ENCODE peak calls at places on chromosomes 16 and 17, in seven cellular contexts. One of them, this sample, is unnamed.

GRCh38 chr17:16435951-16436886 is 20.8 kb downstream of the TRPV2 start:
- DNase-seq in adrenal gland: no peak
- DNase-seq in foreskin fibroblast: no peak
- DNase-seq in psoas muscle: no peak
- DNase-seq in stomach: no peak
- DNase-seq in HFF-Myc: no peak
- DNase-seq in HCT116: no peak
- DNase-seq in this sample: no peak

GRCh38 chr17:31657876-31658275 is 201.2 kb downstream of the COPRS start:
- DNase-seq in adrenal gland: no peak
- DNase-seq in foreskin fibroblast: no peak
- DNase-seq in psoas muscle: no peak
- DNase-seq in stomach: no peak
- DNase-seq in HFF-Myc: no peak
- DNase-seq in HCT116: no peak
- DNase-seq in this sample: no peak

GRCh38 chr16:67663151-67663876 is 2.6 kb downstream of the PARD6A start:
- DNase-seq in adrenal gland: no peak
- DNase-seq in foreskin fibroblast: no peak
- DNase-seq in psoas muscle: peak
- DNase-seq in stomach: no peak
- DNase-seq in HFF-Myc: no peak
- DNase-seq in HCT116: peak
- DNase-seq in this sample: no peak

GRCh38 chr17:9957244-9957643 is 52.2 kb upstream of the RCVRN start:
- DNase-seq in adrenal gland: no peak
- DNase-seq in foreskin fibroblast: no peak
- DNase-seq in psoas muscle: no peak
- DNase-seq in stomach: no peak
- DNase-seq in HFF-Myc: no peak
- DNase-seq in HCT116: no peak
- DNase-seq in this sample: no peak

GRCh38 chr16:56610017-56610608 is 1.7 kb downstream of the MT2A start:
- DNase-seq in adrenal gland: peak
- DNase-seq in foreskin fibroblast: peak
- DNase-seq in psoas muscle: peak
- DNase-seq in stomach: peak
- DNase-seq in HFF-Myc: no peak
- DNase-seq in HCT116: peak
- DNase-seq in this sample: no peak

GRCh38 chr17:16417896-16418683 is 2.7 kb downstream of the TRPV2 start:
- DNase-seq in adrenal gland: no peak
- DNase-seq in foreskin fibroblast: no peak
- DNase-seq in psoas muscle: peak
- DNase-seq in stomach: no peak
- DNase-seq in HFF-Myc: no peak
- DNase-seq in HCT116: no peak
- DNase-seq in this sample: no peak

GRCh38 chr17:66255112-66255511 is 25.9 kb upstream of the APOH start:
- DNase-seq in adrenal gland: peak
- DNase-seq in foreskin fibroblast: peak
- DNase-seq in psoas muscle: no peak
- DNase-seq in stomach: no peak
- DNase-seq in HFF-Myc: no peak
- DNase-seq in HCT116: peak
- DNase-seq in this sample: peak

GRCh38 chr16:15672514-15673167 is 22.6 kb downstream of the NDE1 start:
- DNase-seq in adrenal gland: peak
- DNase-seq in foreskin fibroblast: peak
- DNase-seq in psoas muscle: peak
- DNase-seq in stomach: peak
- DNase-seq in HFF-Myc: peak
- DNase-seq in HCT116: no peak
- DNase-seq in this sample: peak

GRCh38 chr17:42518755-42519545 is 17.1 kb upstream of the NAGLU start:
- DNase-seq in adrenal gland: peak
- DNase-seq in foreskin fibroblast: no peak
- DNase-seq in psoas muscle: no peak
- DNase-seq in stomach: peak
- DNase-seq in HFF-Myc: no peak
- DNase-seq in HCT116: no peak
- DNase-seq in this sample: no peak

GRCh38 chr16:23229714-23230113 is 47.2 kb downstream of the SCNN1G start:
- DNase-seq in adrenal gland: no peak
- DNase-seq in foreskin fibroblast: no peak
- DNase-seq in psoas muscle: no peak
- DNase-seq in stomach: no peak
- DNase-seq in HFF-Myc: no peak
- DNase-seq in HCT116: no peak
- DNase-seq in this sample: no peak

GRCh38 chr16:30358577-30358936 is 3.4 kb upstream of the CD2BP2 start:
- DNase-seq in adrenal gland: no peak
- DNase-seq in foreskin fibroblast: no peak
- DNase-seq in psoas muscle: no peak
- DNase-seq in stomach: no peak
- DNase-seq in HFF-Myc: no peak
- DNase-seq in HCT116: no peak
- DNase-seq in this sample: no peak

GRCh38 chr17:11996722-11997146 is 541 bp downstream of the ZNF18 start:
- DNase-seq in adrenal gland: peak
- DNase-seq in foreskin fibroblast: peak
- DNase-seq in psoas muscle: no peak
- DNase-seq in stomach: peak
- DNase-seq in HFF-Myc: peak
- DNase-seq in HCT116: peak
- DNase-seq in this sample: peak

GRCh38 chr16:31344712-31345111 is 10.3 kb upstream of the ITGAX start:
- DNase-seq in adrenal gland: no peak
- DNase-seq in foreskin fibroblast: no peak
- DNase-seq in psoas muscle: no peak
- DNase-seq in stomach: no peak
- DNase-seq in HFF-Myc: no peak
- DNase-seq in HCT116: no peak
- DNase-seq in this sample: no peak

GRCh38 chr17:52159159-52159809 is 770 bp upstream of the CA10 start:
- DNase-seq in adrenal gland: no peak
- DNase-seq in foreskin fibroblast: no peak
- DNase-seq in psoas muscle: peak
- DNase-seq in stomach: no peak
- DNase-seq in HFF-Myc: no peak
- DNase-seq in HCT116: no peak
- DNase-seq in this sample: no peak

GRCh38 chr17:37742114-37742761 is 2.6 kb downstream of the HNF1B start:
- DNase-seq in adrenal gland: no peak
- DNase-seq in foreskin fibroblast: no peak
- DNase-seq in psoas muscle: no peak
- DNase-seq in stomach: peak
- DNase-seq in HFF-Myc: no peak
- DNase-seq in HCT116: no peak
- DNase-seq in this sample: no peak

GRCh38 chr17:31724619-31725018 is 134.4 kb downstream of the COPRS start:
- DNase-seq in adrenal gland: no peak
- DNase-seq in foreskin fibroblast: no peak
- DNase-seq in psoas muscle: no peak
- DNase-seq in stomach: no peak
- DNase-seq in HFF-Myc: no peak
- DNase-seq in HCT116: no peak
- DNase-seq in this sample: no peak

GRCh38 chr16:74556375-74556922 is 50.5 kb downstream of the GLG1 start:
- DNase-seq in adrenal gland: no peak
- DNase-seq in foreskin fibroblast: no peak
- DNase-seq in psoas muscle: no peak
- DNase-seq in stomach: no peak
- DNase-seq in HFF-Myc: no peak
- DNase-seq in HCT116: peak
- DNase-seq in this sample: no peak

GRCh38 chr16:66271074-66272060 is 95.1 kb upstream of the CDH5 start:
- DNase-seq in adrenal gland: no peak
- DNase-seq in foreskin fibroblast: no peak
- DNase-seq in psoas muscle: no peak
- DNase-seq in stomach: no peak
- DNase-seq in HFF-Myc: no peak
- DNase-seq in HCT116: no peak
- DNase-seq in this sample: no peak

GRCh38 chr16:69443809-69444611 is 19.6 kb downstream of the CYB5B start:
- DNase-seq in adrenal gland: peak
- DNase-seq in foreskin fibroblast: peak
- DNase-seq in psoas muscle: peak
- DNase-seq in stomach: no peak
- DNase-seq in HFF-Myc: no peak
- DNase-seq in HCT116: no peak
- DNase-seq in this sample: no peak

GRCh38 chr17:73445466-73445865 is 133.7 kb upstream of the CDC42EP4 start:
- DNase-seq in adrenal gland: no peak
- DNase-seq in foreskin fibroblast: no peak
- DNase-seq in psoas muscle: no peak
- DNase-seq in stomach: no peak
- DNase-seq in HFF-Myc: no peak
- DNase-seq in HCT116: no peak
- DNase-seq in this sample: no peak
- TF ChIP-seq CTCF in adrenal gland: no peak
- TF ChIP-seq CTCF in foreskin fibroblast: no peak
- TF ChIP-seq CTCF in psoas muscle: no peak
- TF ChIP-seq CTCF in stomach: no peak
- TF ChIP-seq CTCF in HFF-Myc: no peak
- TF ChIP-seq CTCF in HCT116: no peak
- TF ChIP-seq CTCF in this sample: no peak

GRCh38 chr17:28551421-28552186 is 820 bp downstream of the UNC119 start:
- DNase-seq in adrenal gland: no peak
- DNase-seq in foreskin fibroblast: peak
- DNase-seq in psoas muscle: no peak
- DNase-seq in stomach: no peak
- DNase-seq in HFF-Myc: no peak
- DNase-seq in HCT116: no peak
- DNase-seq in this sample: no peak

GRCh38 chr17:28552201-28552999 is at the start of gene UNC119:
- DNase-seq in adrenal gland: peak
- DNase-seq in foreskin fibroblast: peak
- DNase-seq in psoas muscle: peak
- DNase-seq in stomach: peak
- DNase-seq in HFF-Myc: no peak
- DNase-seq in HCT116: no peak
- DNase-seq in this sample: no peak

GRCh38 chr17:28555022-28555421 is 2.6 kb upstream of the UNC119 start:
- DNase-seq in adrenal gland: no peak
- DNase-seq in foreskin fibroblast: no peak
- DNase-seq in psoas muscle: no peak
- DNase-seq in stomach: no peak
- DNase-seq in HFF-Myc: no peak
- DNase-seq in HCT116: no peak
- DNase-seq in this sample: no peak

GRCh38 chr17:28554565-28554964 is 2.1 kb upstream of the UNC119 start:
- DNase-seq in adrenal gland: no peak
- DNase-seq in foreskin fibroblast: no peak
- DNase-seq in psoas muscle: no peak
- DNase-seq in stomach: no peak
- DNase-seq in HFF-Myc: no peak
- DNase-seq in HCT116: no peak
- DNase-seq in this sample: no peak

GRCh38 chr17:28553000-28553505 is 629 bp upstream of the UNC119 start:
- DNase-seq in adrenal gland: no peak
- DNase-seq in foreskin fibroblast: no peak
- DNase-seq in psoas muscle: no peak
- DNase-seq in stomach: no peak
- DNase-seq in HFF-Myc: no peak
- DNase-seq in HCT116: no peak
- DNase-seq in this sample: no peak
- H3K4me3 ChIP-seq in adrenal gland: no peak
- H3K4me3 ChIP-seq in foreskin fibroblast: peak
- H3K4me3 ChIP-seq in psoas muscle: peak
- H3K4me3 ChIP-seq in stomach: peak
- H3K4me3 ChIP-seq in HFF-Myc: no peak
- H3K4me3 ChIP-seq in HCT116: no peak
- H3K4me3 ChIP-seq in this sample: no peak

GRCh38 chr16:48865511-48865910 is 255.5 kb upstream of the N4BP1 start:
- DNase-seq in adrenal gland: no peak
- DNase-seq in foreskin fibroblast: no peak
- DNase-seq in psoas muscle: no peak
- DNase-seq in stomach: no peak
- DNase-seq in HFF-Myc: no peak
- DNase-seq in HCT116: no peak
- DNase-seq in this sample: no peak
- TF ChIP-seq CTCF in adrenal gland: no peak
- TF ChIP-seq CTCF in foreskin fibroblast: no peak
- TF ChIP-seq CTCF in psoas muscle: no peak
- TF ChIP-seq CTCF in stomach: no peak
- TF ChIP-seq CTCF in HFF-Myc: no peak
- TF ChIP-seq CTCF in HCT116: no peak
- TF ChIP-seq CTCF in this sample: no peak

GRCh38 chr17:1647802-1648581 is 1.7 kb downstream of the RILP start:
- DNase-seq in adrenal gland: no peak
- DNase-seq in foreskin fibroblast: no peak
- DNase-seq in psoas muscle: peak
- DNase-seq in stomach: peak
- DNase-seq in HFF-Myc: no peak
- DNase-seq in HCT116: peak
- DNase-seq in this sample: no peak

GRCh38 chr17:1649844-1650409 is at the start of gene RILP:
- DNase-seq in adrenal gland: peak
- DNase-seq in foreskin fibroblast: no peak
- DNase-seq in psoas muscle: peak
- DNase-seq in stomach: peak
- DNase-seq in HFF-Myc: no peak
- DNase-seq in HCT116: peak
- DNase-seq in this sample: peak

GRCh38 chr17:1650731-1651558 is 1.3 kb upstream of the RILP start:
- DNase-seq in adrenal gland: no peak
- DNase-seq in foreskin fibroblast: no peak
- DNase-seq in psoas muscle: no peak
- DNase-seq in stomach: no peak
- DNase-seq in HFF-Myc: no peak
- DNase-seq in HCT116: no peak
- DNase-seq in this sample: no peak

GRCh38 chr17:1648582-1649115 is 1.0 kb downstream of the RILP start:
- DNase-seq in adrenal gland: peak
- DNase-seq in foreskin fibroblast: peak
- DNase-seq in psoas muscle: peak
- DNase-seq in stomach: peak
- DNase-seq in HFF-Myc: peak
- DNase-seq in HCT116: peak
- DNase-seq in this sample: peak

DNA sequence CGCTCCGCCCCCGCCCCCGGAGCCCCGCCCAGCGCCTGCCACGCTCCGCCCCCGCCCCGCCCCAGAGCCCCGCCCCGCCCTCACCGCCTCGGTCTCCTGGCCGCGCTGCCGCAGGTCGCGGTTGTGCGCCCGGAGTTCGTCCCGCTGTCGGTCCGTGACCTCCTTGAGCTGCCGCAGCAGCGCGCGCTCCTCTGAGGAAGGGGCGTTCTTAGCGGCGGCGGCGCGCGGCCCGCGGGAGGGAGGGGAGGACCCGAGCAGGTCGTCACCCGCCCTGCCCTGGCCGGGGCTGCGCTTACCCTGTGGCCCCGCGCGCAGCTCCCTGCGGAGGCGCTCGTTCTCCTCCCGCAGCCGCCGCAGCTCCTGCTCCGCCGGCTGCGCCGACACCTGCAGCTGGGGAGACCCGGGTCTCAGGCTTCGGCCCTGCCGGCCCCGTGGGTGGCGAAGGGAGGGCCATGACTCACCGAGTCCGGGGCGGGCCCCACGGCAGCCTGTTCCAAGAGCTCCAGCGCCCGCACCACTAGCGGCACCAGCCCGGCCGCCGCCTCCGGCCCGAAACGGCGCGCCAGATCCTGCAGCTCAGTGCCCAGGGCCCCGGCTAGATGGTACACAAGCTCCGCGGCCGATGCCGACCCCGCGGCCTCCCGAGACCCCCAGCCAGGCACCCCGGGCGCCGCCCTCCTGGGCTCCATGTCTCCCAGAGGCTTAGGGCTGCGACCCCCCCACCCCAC is 386 bp downstream of the RILP start:
- DNase-seq in adrenal gland: peak
- DNase-seq in foreskin fibroblast: peak
- DNase-seq in psoas muscle: peak
- DNase-seq in stomach: peak
- DNase-seq in HFF-Myc: no peak
- DNase-seq in HCT116: peak
- DNase-seq in this sample: peak
- H3K4me3 ChIP-seq in adrenal gland: peak
- H3K4me3 ChIP-seq in foreskin fibroblast: peak
- H3K4me3 ChIP-seq in psoas muscle: peak
- H3K4me3 ChIP-seq in stomach: peak
- H3K4me3 ChIP-seq in HFF-Myc: peak
- H3K4me3 ChIP-seq in HCT116: peak
- H3K4me3 ChIP-seq in this sample: peak